ENCODE peak calls at places on chromosomes 3 and 15, in seven cellular contexts. M is chondrocyte, Z is IMR-90, H is colonic mucosa, E is adrenal gland, F is lower leg skin, X is upper lobe of left lung. Q is an unnamed sample.
A peak's percentile ranks its signal among the peaks of the same experiment; 100 is the strongest.

GRCh38 chr15:87746333-87746732 is 510.2 kb downstream of the NTRK3 start:
- DNase-seq in F (no peak), Z (no peak), E (no peak), X (no peak), H (no peak), M (no peak), Q (no peak)

GRCh38 chr3:73498764-73499622 is 125.7 kb downstream of the PDZRN3 start:
- DNase-seq in F (no peak), M (no peak), Z (peak; percentile 43), E (no peak), H (no peak), X (no peak), Q (no peak)

GRCh38 chr15:64883997-64884511 is 27.6 kb upstream of the ANKDD1A start:
- DNase-seq in E (peak; percentile 90), M (no peak), H (peak; percentile 57), F (peak; percentile 80), X (peak; percentile 90), Z (peak; percentile 97), Q (no peak)

GRCh38 chr15:93118904-93119303 is 29.9 kb upstream of the RGMA start:
- DNase-seq in F (no peak), E (no peak), Z (no peak), H (no peak), M (no peak), X (no peak), Q (no peak)

GRCh38 chr15:36831915-36832310 is 252.5 kb downstream of the CDIN1 start:
- DNase-seq in F (no peak), M (no peak), Z (no peak), H (no peak), X (no peak), E (no peak), Q (no peak)

GRCh38 chr15:66800584-66801235 is 98.7 kb downstream of the SMAD6 start:
- DNase-seq in E (no peak), X (peak; percentile 5), F (no peak), M (peak; percentile 32), Z (no peak), H (no peak), Q (peak; percentile 14)

GRCh38 chr3:24579008-24579407 is 84.4 kb upstream of the THRB start:
- DNase-seq in X (no peak), H (no peak), E (no peak), M (no peak), F (no peak), Z (no peak), Q (no peak)

GRCh38 chr3:120457827-120458226 is 7.0 kb upstream of the FSTL1 start:
- DNase-seq in F (no peak), H (no peak), M (no peak), Z (peak; percentile 12), E (no peak), X (no peak), Q (no peak)

GRCh38 chr15:52023169-52023922 is 4.3 kb downstream of the MAPK6 start:
- DNase-seq in M (no peak), Z (no peak), E (no peak), X (no peak), F (no peak), H (no peak), Q (no peak)

GRCh38 chr15:39787479-39787878 is 4.8 kb upstream of the FSIP1 start:
- DNase-seq in F (no peak), H (no peak), M (no peak), X (no peak), E (no peak), Z (no peak), Q (no peak)

GRCh38 chr3:33717616-33717865 is 513 bp downstream of the CLASP2 start:
- DNase-seq in H (peak; percentile 82), E (no peak), M (peak; percentile 89), X (peak; percentile 78), Z (peak; percentile 48), F (peak; percentile 51), Q (peak; percentile 51)

GRCh38 chr3:56916697-56917336 is 115.1 kb upstream of the ARHGEF3 start:
- DNase-seq in Z (no peak), F (no peak), H (no peak), M (no peak), X (no peak), E (no peak), Q (no peak)

GRCh38 chr3:113013593-113013992 is 22.8 kb downstream of the GTPBP8 start:
- DNase-seq in Z (no peak), H (no peak), X (no peak), E (no peak), M (no peak), F (no peak), Q (no peak)

GRCh38 chr3:16606398-16606797 is 1.2 kb upstream of the DAZL start:
- DNase-seq in E (no peak), F (no peak), Z (no peak), M (no peak), H (no peak), X (no peak), Q (no peak)

GRCh38 chr3:147620906-147621305 is 211.7 kb downstream of the ZIC1 start:
- DNase-seq in M (no peak), H (no peak), E (no peak), F (no peak), Z (no peak), X (no peak), Q (no peak)

GRCh38 chr3:98532709-98533571 is 1.2 kb downstream of the GPR15 start:
- DNase-seq in M (no peak), X (no peak), Z (no peak), H (no peak), F (no peak), E (no peak), Q (no peak)

GRCh38 chr15:77107068-77107467 is 36.2 kb upstream of the TSPAN3 start:
- DNase-seq in F (no peak), X (no peak), E (no peak), Z (no peak), H (no peak), M (no peak), Q (no peak)

GRCh38 chr3:10055097-10055496 is 28.9 kb downstream of the FANCD2 start:
- DNase-seq in Z (no peak), H (no peak), E (no peak), F (no peak), X (no peak), M (no peak), Q (no peak)

GRCh38 chr3:107124885-107125284 is 252.4 kb upstream of the CCDC54 start:
- DNase-seq in Z (peak; percentile 83), X (no peak), E (peak; percentile 63), F (no peak), H (no peak), M (no peak), Q (no peak)

GRCh38 chr3:127532561-127533203 is 57.9 kb downstream of the TPRA1 start:
- DNase-seq in Z (no peak), M (no peak), F (no peak), H (peak; percentile 7), X (no peak), E (no peak), Q (no peak)

GRCh38 chr15:78097667-78098066 is 5.3 kb downstream of the SH2D7 start:
- DNase-seq in X (no peak), M (peak; percentile 69), F (no peak), Z (no peak), H (no peak), E (peak; percentile 9), Q (no peak)

GRCh38 chr3:126313580-126314304 is 43.5 kb downstream of the KLF15 start:
- DNase-seq in X (no peak), Z (peak; percentile 17), F (no peak), M (no peak), H (no peak), E (no peak), Q (no peak)

GRCh38 chr3:126314305-126315082 is 42.7 kb downstream of the KLF15 start:
- DNase-seq in E (no peak), X (no peak), H (no peak), M (no peak), Z (no peak), F (no peak), Q (no peak)

GRCh38 chr3:126312326-126312725 is 44.9 kb downstream of the KLF15 start:
- DNase-seq in F (no peak), M (no peak), X (no peak), H (no peak), Z (no peak), E (no peak), Q (no peak)

GRCh38 chr3:126311338-126311978 is 45.8 kb downstream of the KLF15 start:
- DNase-seq in X (no peak), Z (no peak), F (no peak), M (no peak), H (no peak), E (no peak), Q (no peak)

GRCh38 chr3:126313166-126313565 is 44.0 kb downstream of the KLF15 start:
- DNase-seq in X (no peak), Z (peak; percentile 18), H (no peak), F (no peak), M (no peak), E (no peak), Q (no peak)
- TF ChIP-seq CTCF in X (no peak), Z (no peak), H (no peak), F (no peak), M (no peak), E (no peak), Q (no peak)

GRCh38 chr3:160928183-160928718 is 172.2 kb downstream of the PPM1L start:
- DNase-seq in Z (no peak), X (no peak), H (no peak), F (no peak), M (no peak), E (no peak), Q (no peak)
- TF ChIP-seq CTCF in Z (peak; percentile 4), X (peak; percentile 5), H (no peak), F (no peak), M (peak; percentile 42), E (no peak), Q (no peak)

GRCh38 chr15:85620321-85621044 is 174.2 kb downstream of the KLHL25 start:
- DNase-seq in Z (peak; percentile 73), E (peak; percentile 37), M (no peak), H (no peak), F (peak; percentile 50), X (no peak), Q (no peak)

GRCh38 chr15:85616549-85616948 is 178.2 kb downstream of the KLHL25 start:
- DNase-seq in X (no peak), E (no peak), Z (no peak), F (no peak), M (no peak), H (no peak), Q (no peak)

GRCh38 chr15:85618956-85619491 is 175.7 kb downstream of the KLHL25 start:
- DNase-seq in M (no peak), E (peak; percentile 85), F (peak; percentile 85), Z (peak; percentile 98), X (peak; percentile 67), H (peak; percentile 49), Q (peak; percentile 44)

GRCh38 chr15:85614059-85614458 is 180.7 kb downstream of the KLHL25 start:
- DNase-seq in X (no peak), Z (no peak), F (no peak), E (no peak), H (no peak), M (no peak), Q (no peak)

DNA sequence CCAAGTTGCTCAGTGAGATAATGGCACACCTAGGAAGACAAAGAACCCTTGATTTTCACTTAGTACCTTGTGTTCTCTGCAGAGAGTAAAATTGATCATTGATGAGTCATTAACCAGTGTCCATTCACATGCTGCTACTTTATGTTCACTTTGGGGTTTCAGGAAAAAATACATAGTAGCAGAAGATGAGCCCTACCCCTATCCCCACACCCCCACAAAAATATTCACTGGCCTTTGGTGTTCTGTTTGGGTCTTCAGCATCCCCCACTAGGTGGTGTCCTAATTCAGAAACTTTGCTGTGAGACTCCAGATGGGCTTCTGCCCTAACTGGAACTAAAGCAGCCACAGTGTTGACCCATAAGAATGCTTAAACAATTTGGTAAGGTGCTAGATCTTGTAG is 178.8 kb downstream of the KLHL25 start:
- DNase-seq in M (no peak), H (peak; percentile 40), E (no peak), X (no peak), F (no peak), Z (peak; percentile 52), Q (no peak)
- TF ChIP-seq CTCF in M (peak; percentile 79), H (peak; percentile 31), E (no peak), X (no peak), F (no peak), Z (peak; percentile 55), Q (peak; percentile 57)

GRCh38 chr15:75928680-75929608 is 25.3 kb downstream of the FBXO22 start:
- DNase-seq in Z (peak; percentile 35), X (no peak), F (no peak), M (no peak), E (no peak), H (peak; percentile 25), Q (peak; percentile 9)
- TF ChIP-seq CTCF in Z (peak; percentile 49), X (no peak), F (no peak), M (peak; percentile 63), E (no peak), H (peak; percentile 20), Q (peak; percentile 55)

Q was measured in neural crest cell.